ENCODE peak calls at places on chromosomes 16 and 17, in four cellular contexts. One of them, this sample, is unnamed.

GRCh38 chr17:14771543-14771942 is 470.7 kb downstream of the HS3ST3B1 start:
- DNase-seq in HepG2: no peak
- DNase-seq in K562: no peak
- DNase-seq in GM12878: no peak
- DNase-seq in this sample: no peak

GRCh38 chr16:66205287-66206167 is 161.0 kb upstream of the CDH5 start:
- DNase-seq in HepG2: no peak
- DNase-seq in GM12878: no peak
- DNase-seq in K562: no peak
- DNase-seq in this sample: no peak

GRCh38 chr16:28473714-28474265 is 1.7 kb upstream of the NPIPB7 start:
- DNase-seq in HepG2: no peak
- DNase-seq in GM12878: no peak
- DNase-seq in K562: no peak
- DNase-seq in this sample: no peak

GRCh38 chr17:28372203-28372944 is 880 bp downstream of the SARM1 start:
- DNase-seq in K562: no peak
- DNase-seq in GM12878: no peak
- DNase-seq in HepG2: no peak
- DNase-seq in this sample: peak

GRCh38 chr17:7440823-7441174 is 1.5 kb downstream of the FGF11 start:
- DNase-seq in HepG2: no peak
- DNase-seq in GM12878: no peak
- DNase-seq in K562: peak
- DNase-seq in this sample: peak

GRCh38 chr16:24988593-24989338 is 26.4 kb downstream of the ARHGAP17 start:
- DNase-seq in HepG2: peak
- DNase-seq in K562: no peak
- DNase-seq in GM12878: no peak
- DNase-seq in this sample: peak

GRCh38 chr16:59826767-59827166 is 1092.7 kb upstream of the GOT2 start:
- DNase-seq in K562: no peak
- DNase-seq in GM12878: no peak
- DNase-seq in HepG2: no peak
- DNase-seq in this sample: no peak

GRCh38 chr16:17590711-17591654 is 120.2 kb upstream of the XYLT1 start:
- DNase-seq in GM12878: no peak
- DNase-seq in HepG2: no peak
- DNase-seq in K562: no peak
- DNase-seq in this sample: no peak

GRCh38 chr16:31414706-31415105 is 13.5 kb downstream of the COX6A2 start:
- DNase-seq in HepG2: no peak
- DNase-seq in K562: no peak
- DNase-seq in GM12878: no peak
- DNase-seq in this sample: no peak

GRCh38 chr17:60390881-60391418 is 983 bp downstream of the USP32 start:
- DNase-seq in GM12878: no peak
- DNase-seq in HepG2: peak
- DNase-seq in K562: no peak
- DNase-seq in this sample: peak

GRCh38 chr16:13550254-13550653 is 369.7 kb upstream of the ERCC4 start:
- DNase-seq in K562: no peak
- DNase-seq in HepG2: no peak
- DNase-seq in GM12878: no peak
- DNase-seq in this sample: no peak

GRCh38 chr17:2814499-2815341 is 18.5 kb downstream of the RAP1GAP2 start:
- DNase-seq in HepG2: no peak
- DNase-seq in K562: no peak
- DNase-seq in GM12878: peak
- DNase-seq in this sample: no peak

GRCh38 chr16:27759301-27759871 is 209.4 kb downstream of the KATNIP start:
- DNase-seq in GM12878: no peak
- DNase-seq in K562: no peak
- DNase-seq in HepG2: no peak
- DNase-seq in this sample: no peak

GRCh38 chr16:3520861-3521260 is 20.1 kb downstream of the CLUAP1 start:
- DNase-seq in HepG2: no peak
- DNase-seq in K562: no peak
- DNase-seq in GM12878: no peak
- DNase-seq in this sample: no peak

GRCh38 chr16:84667600-84668309 is 19.4 kb downstream of the KLHL36 start:
- DNase-seq in GM12878: no peak
- DNase-seq in HepG2: no peak
- DNase-seq in K562: no peak
- DNase-seq in this sample: no peak

GRCh38 chr16:28897826-28898225 is 19.5 kb downstream of the ATP2A1 start:
- DNase-seq in K562: no peak
- DNase-seq in GM12878: no peak
- DNase-seq in HepG2: no peak
- DNase-seq in this sample: no peak

GRCh38 chr16:20020976-20021375 is 52.7 kb downstream of the GPR139 start:
- DNase-seq in K562: no peak
- DNase-seq in HepG2: no peak
- DNase-seq in GM12878: no peak
- DNase-seq in this sample: no peak

GRCh38 chr16:50699345-50700159 is 6.1 kb downstream of the NOD2 start:
- DNase-seq in GM12878: no peak
- DNase-seq in HepG2: peak
- DNase-seq in K562: no peak
- DNase-seq in this sample: no peak

GRCh38 chr17:45794840-45795239 is 10.7 kb downstream of the CRHR1 start:
- DNase-seq in GM12878: no peak
- DNase-seq in HepG2: no peak
- DNase-seq in K562: no peak
- DNase-seq in this sample: peak

GRCh38 chr16:47780213-47780612 is 319.1 kb downstream of the PHKB start:
- DNase-seq in GM12878: no peak
- DNase-seq in K562: no peak
- DNase-seq in HepG2: no peak
- DNase-seq in this sample: no peak

GRCh38 chr17:78716814-78717393 is 65.2 kb downstream of the CYTH1 start:
- DNase-seq in GM12878: no peak
- DNase-seq in HepG2: no peak
- DNase-seq in K562: no peak
- DNase-seq in this sample: no peak

GRCh38 chr17:16912021-16912962 is 59.6 kb downstream of the TNFRSF13B start:
- DNase-seq in K562: no peak
- DNase-seq in HepG2: no peak
- DNase-seq in GM12878: no peak
- DNase-seq in this sample: no peak

GRCh38 chr17:81868674-81869220 is 2.4 kb downstream of the ARHGDIA start:
- DNase-seq in HepG2: peak
- DNase-seq in GM12878: no peak
- DNase-seq in K562: peak
- DNase-seq in this sample: peak

GRCh38 chr17:73652886-73653480 is 8.7 kb upstream of the SDK2 start:
- DNase-seq in GM12878: no peak
- DNase-seq in HepG2: no peak
- DNase-seq in K562: no peak
- DNase-seq in this sample: no peak

GRCh38 chr16:49542391-49542891 is 168.8 kb downstream of the C16orf78 start:
- DNase-seq in K562: no peak
- DNase-seq in HepG2: no peak
- DNase-seq in GM12878: no peak
- DNase-seq in this sample: no peak

GRCh38 chr16:30521873-30522641 is 4.3 kb downstream of the ZNF768 start:
- DNase-seq in GM12878: no peak
- DNase-seq in K562: no peak
- DNase-seq in HepG2: peak
- DNase-seq in this sample: no peak

GRCh38 chr17:2697611-2698162 is 13.9 kb downstream of the CLUH start:
- DNase-seq in HepG2: no peak
- DNase-seq in GM12878: no peak
- DNase-seq in K562: no peak
- DNase-seq in this sample: no peak

GRCh38 chr17:29748400-29748799 is 125.7 kb upstream of the CORO6 start:
- DNase-seq in GM12878: no peak
- DNase-seq in K562: no peak
- DNase-seq in HepG2: no peak
- DNase-seq in this sample: no peak

GRCh38 chr16:87331241-87331801 is 14.1 kb upstream of the C16orf95 start:
- DNase-seq in GM12878: no peak
- DNase-seq in K562: no peak
- DNase-seq in HepG2: no peak
- DNase-seq in this sample: no peak

GRCh38 chr16:10662212-10662611 is 32.5 kb downstream of the TEKT5 start:
- DNase-seq in GM12878: no peak
- DNase-seq in K562: no peak
- DNase-seq in HepG2: no peak
- DNase-seq in this sample: no peak

GRCh38 chr17:2905697-2906595 is 109.7 kb downstream of the RAP1GAP2 start:
- DNase-seq in HepG2: no peak
- DNase-seq in GM12878: no peak
- DNase-seq in K562: no peak
- DNase-seq in this sample: no peak

GRCh38 chr16:22189473-22190168 is 16.5 kb upstream of the EEF2K start:
- DNase-seq in GM12878: no peak
- DNase-seq in HepG2: no peak
- DNase-seq in K562: no peak
- DNase-seq in this sample: no peak

GRCh38 chr17:47320879-47321502 is 2.8 kb upstream of the EFCAB13 start:
- DNase-seq in K562: no peak
- DNase-seq in HepG2: no peak
- DNase-seq in GM12878: no peak
- DNase-seq in this sample: no peak

GRCh38 chr16:89599451-89599858 is 14.0 kb upstream of the DPEP1 start:
- DNase-seq in GM12878: no peak
- DNase-seq in HepG2: peak
- DNase-seq in K562: peak
- DNase-seq in this sample: peak

GRCh38 chr17:72665841-72666518 is 426.5 kb downstream of the SLC39A11 start:
- DNase-seq in GM12878: no peak
- DNase-seq in K562: no peak
- DNase-seq in HepG2: no peak
- DNase-seq in this sample: no peak

GRCh38 chr16:84737658-84738057 is 37.9 kb downstream of the USP10 start:
- DNase-seq in K562: no peak
- DNase-seq in HepG2: no peak
- DNase-seq in GM12878: no peak
- DNase-seq in this sample: no peak

GRCh38 chr16:30491744-30492308 is 19.3 kb downstream of the ITGAL start:
- DNase-seq in K562: peak
- DNase-seq in GM12878: no peak
- DNase-seq in HepG2: peak
- DNase-seq in this sample: peak

GRCh38 chr16:57616241-57616640 is 12.2 kb upstream of the ADGRG1 start:
- DNase-seq in K562: no peak
- DNase-seq in GM12878: no peak
- DNase-seq in HepG2: no peak
- DNase-seq in this sample: no peak

GRCh38 chr17:19646788-19647696 is 1.5 kb upstream of the ALDH3A2 start:
- DNase-seq in K562: no peak
- DNase-seq in GM12878: no peak
- DNase-seq in HepG2: peak
- DNase-seq in this sample: no peak
- TF ChIP-seq TARDBP in K562: no peak
- TF ChIP-seq TARDBP in GM12878: no peak
- TF ChIP-seq TARDBP in HepG2: no peak
- TF ChIP-seq TARDBP in this sample: no peak

GRCh38 chr17:68346448-68346847 is 55.2 kb downstream of the ARSG start:
- DNase-seq in GM12878: peak
- DNase-seq in HepG2: no peak
- DNase-seq in K562: no peak
- DNase-seq in this sample: no peak
- TF ChIP-seq TARDBP in GM12878: no peak
- TF ChIP-seq TARDBP in HepG2: no peak
- TF ChIP-seq TARDBP in K562: no peak
- TF ChIP-seq TARDBP in this sample: no peak

GRCh38 chr17:77515227-77515626 is 374.5 kb downstream of the SEC14L1 start:
- DNase-seq in HepG2: no peak
- DNase-seq in K562: no peak
- DNase-seq in GM12878: no peak
- DNase-seq in this sample: no peak
- TF ChIP-seq TARDBP in HepG2: no peak
- TF ChIP-seq TARDBP in K562: no peak
- TF ChIP-seq TARDBP in GM12878: no peak
- TF ChIP-seq TARDBP in this sample: no peak

GRCh38 chr17:57440522-57441269 is 184.4 kb downstream of the MSI2 start:
- DNase-seq in K562: peak
- DNase-seq in GM12878: peak
- DNase-seq in HepG2: peak
- DNase-seq in this sample: peak

GRCh38 chr17:57436565-57436964 is 180.2 kb downstream of the MSI2 start:
- DNase-seq in K562: no peak
- DNase-seq in HepG2: no peak
- DNase-seq in GM12878: no peak
- DNase-seq in this sample: no peak

GRCh38 chr17:57434361-57434760 is 178.0 kb downstream of the MSI2 start:
- DNase-seq in HepG2: no peak
- DNase-seq in K562: no peak
- DNase-seq in GM12878: no peak
- DNase-seq in this sample: no peak

GRCh38 chr17:57441270-57441600 is 184.9 kb downstream of the MSI2 start:
- DNase-seq in GM12878: no peak
- DNase-seq in K562: no peak
- DNase-seq in HepG2: no peak
- DNase-seq in this sample: no peak

DNA sequence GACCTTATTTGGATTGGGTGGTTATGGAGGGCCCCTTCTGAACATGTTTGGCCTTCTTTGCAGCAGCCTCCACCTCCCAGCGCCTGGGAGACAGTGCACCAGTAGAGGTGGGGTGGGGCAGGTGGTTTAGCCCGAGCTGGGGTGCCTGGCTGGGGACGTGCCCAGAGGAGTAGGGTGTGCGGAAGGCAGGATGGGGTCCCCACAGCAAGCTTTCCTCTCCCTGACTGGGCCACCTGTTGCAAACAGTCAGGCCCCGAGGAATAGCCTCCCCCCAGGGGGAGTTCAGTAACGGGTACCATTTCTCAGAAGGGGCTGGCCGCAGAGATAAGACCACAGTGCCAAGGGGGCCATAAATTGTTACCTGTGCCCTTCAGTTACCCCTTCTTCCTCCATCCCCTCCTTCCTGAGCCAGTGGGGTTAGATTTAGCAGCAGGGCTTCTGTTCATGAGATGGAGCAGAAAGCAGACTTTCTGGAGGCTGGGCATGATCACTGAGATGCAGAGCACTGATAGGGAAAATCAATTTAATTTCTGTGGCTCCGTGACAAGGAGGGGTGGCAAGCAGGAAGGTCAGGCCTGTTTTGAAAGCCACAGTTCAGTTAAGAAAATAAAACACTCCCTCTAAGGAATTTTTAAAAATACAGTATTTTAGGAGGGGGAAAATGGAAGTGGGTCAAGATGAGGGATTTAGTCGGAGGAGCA is 181.9 kb downstream of the MSI2 start:
- DNase-seq in HepG2: no peak
- DNase-seq in K562: no peak
- DNase-seq in GM12878: no peak
- DNase-seq in this sample: no peak
- TF ChIP-seq TARDBP in HepG2: no peak
- TF ChIP-seq TARDBP in K562: no peak
- TF ChIP-seq TARDBP in GM12878: no peak
- TF ChIP-seq TARDBP in this sample: no peak

This sample was measured in HEK293T.